ENCODE peak calls at places on chromosomes 1 and 21, in four cellular contexts. U is hepatocyte, P is neural progenitor cell, O is GM23338. W is an unnamed sample.

GRCh38 chr1:73749996-73750395 is 448.0 kb downstream of the LRRIQ3 start:
- DNase-seq in U (no peak), P (no peak), O (no peak), W (no peak)

GRCh38 chr1:162389021-162389818 is 7.7 kb downstream of the C1orf226 start:
- DNase-seq in U (peak), P (peak), O (no peak), W (peak)

GRCh38 chr1:50983403-50983802 is 13.4 kb downstream of the CDKN2C start:
- DNase-seq in U (no peak), P (no peak), O (no peak), W (no peak)

GRCh38 chr1:156865258-156865657 is 4.6 kb downstream of the NTRK1 start:
- DNase-seq in U (no peak), P (no peak), O (no peak), W (no peak)

GRCh38 chr1:70719164-70719563 is 308.1 kb downstream of the CTH start:
- DNase-seq in U (no peak), P (no peak), O (no peak), W (no peak)

GRCh38 chr1:21828075-21828474 is 16.0 kb downstream of the LDLRAD2 start:
- DNase-seq in U (no peak), P (no peak), O (no peak), W (no peak)

GRCh38 chr1:21176589-21177555 is at the start of gene EIF4G3:
- DNase-seq in U (peak), P (peak), O (peak), W (peak)

GRCh38 chr1:176795929-176796328 is 333.0 kb downstream of the PAPPA2 start:
- DNase-seq in U (no peak), P (no peak), O (no peak), W (no peak)

GRCh38 chr1:98388431-98388830 is 273.1 kb upstream of the SNX7 start:
- DNase-seq in U (no peak), P (no peak), O (no peak), W (peak)

GRCh38 chr1:183404456-183404855 is 13.7 kb downstream of the NMNAT2 start:
- DNase-seq in U (no peak), P (peak), O (no peak), W (no peak)

GRCh38 chr1:45008076-45008475 is 3.0 kb downstream of the HECTD3 start:
- DNase-seq in U (no peak), P (no peak), O (no peak), W (no peak)

GRCh38 chr21:29238052-29238966 is 60.4 kb upstream of the BACH1 start:
- DNase-seq in U (no peak), P (no peak), O (no peak), W (no peak)

GRCh38 chr1:191343816-191344215 is 814.4 kb upstream of the RGS18 start:
- DNase-seq in U (no peak), P (no peak), O (no peak), W (no peak)

GRCh38 chr1:19439464-19440171 is 45.7 kb downstream of the CAPZB start:
- DNase-seq in U (no peak), P (peak), O (peak), W (no peak)

DNA sequence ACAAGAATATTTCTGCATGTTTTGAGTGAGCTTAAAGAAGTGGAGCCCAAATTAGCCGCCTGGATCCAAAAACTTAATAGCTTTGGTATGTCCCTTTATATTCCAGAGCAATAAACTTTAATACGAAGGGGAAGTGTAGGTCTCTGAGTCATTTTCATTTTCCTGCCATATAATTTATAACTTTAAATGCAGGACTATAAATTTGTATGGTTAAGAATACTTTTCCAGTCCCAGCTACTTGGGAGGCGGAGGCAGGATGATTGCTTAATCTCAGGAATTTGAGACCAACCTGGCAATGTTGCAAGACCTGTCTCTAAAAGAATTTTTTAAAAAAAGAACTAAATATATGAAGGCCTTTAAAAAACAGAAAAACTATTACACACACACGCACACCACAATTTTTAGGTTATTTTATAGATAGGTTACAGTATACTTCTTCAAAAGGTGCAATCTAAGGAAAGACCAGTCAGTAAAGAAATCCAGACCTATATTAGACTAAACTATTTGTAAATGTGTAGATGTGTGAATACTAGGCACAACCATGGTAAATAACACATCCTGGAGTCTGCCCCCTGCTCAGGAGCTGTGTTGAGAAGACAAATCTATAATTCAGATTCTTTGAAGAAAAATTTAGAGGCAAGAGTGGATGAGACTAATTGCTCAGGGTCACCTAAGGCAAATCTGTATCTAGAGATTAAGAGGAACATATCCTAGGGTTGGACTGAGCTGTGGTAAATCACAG is 80.3 kb downstream of the TTC3 start:
- DNase-seq in U (peak), P (no peak), O (no peak), W (no peak)
- TF ChIP-seq EZH2phosphoT487 in U (no peak), P (no peak), O (no peak), W (no peak)

GRCh38 chr1:234944439-234945369 is 183.9 kb downstream of the TOMM20 start:
- DNase-seq in U (no peak), P (no peak), O (no peak), W (no peak)

GRCh38 chr1:234940841-234941240 is 187.8 kb downstream of the TOMM20 start:
- DNase-seq in U (no peak), P (no peak), O (no peak), W (no peak)

GRCh38 chr1:234941711-234942320 is 186.8 kb downstream of the TOMM20 start:
- DNase-seq in U (no peak), P (no peak), O (no peak), W (no peak)

GRCh38 chr1:234942869-234943501 is 185.7 kb downstream of the TOMM20 start:
- DNase-seq in U (no peak), P (no peak), O (no peak), W (no peak)

GRCh38 chr1:234943801-234944402 is 184.7 kb downstream of the TOMM20 start:
- DNase-seq in U (no peak), P (no peak), O (no peak), W (no peak)
- TF ChIP-seq EZH2phosphoT487 in U (no peak), P (no peak), O (no peak), W (no peak)

GRCh38 chr1:174883361-174883760 is 116.4 kb upstream of the CACYBP start:
- DNase-seq in U (peak), P (peak), O (peak), W (peak)
- TF ChIP-seq EZH2phosphoT487 in U (no peak), P (no peak), O (no peak), W (no peak)

GRCh38 chr1:91555074-91555730 is 54.6 kb downstream of the CDC7 start:
- DNase-seq in U (no peak), P (peak), O (peak), W (no peak)
- TF ChIP-seq EZH2phosphoT487 in U (no peak), P (no peak), O (no peak), W (no peak)

W was measured in MM.1S.